ENCODE peak calls at places on chromosomes 2 and 18, in six cellular contexts. F is IMR-90, J is mesenchymal stem cell, E is H9, O is neuronal stem cell, I is H1. A is an unnamed sample.

GRCh38 chr2:54166121-54166773 is 50.8 kb downstream of the ACYP2 start:
- DNase-seq in F (peak), J (peak), E (no peak), O (no peak), I (no peak), A (no peak)

GRCh38 chr2:8298783-8299182 is 383.1 kb upstream of the ID2 start:
- DNase-seq in F (no peak), J (peak), E (no peak), O (no peak), I (no peak), A (peak)

GRCh38 chr2:48948400-48949110 is 193.0 kb upstream of the LHCGR start:
- DNase-seq in F (no peak), J (no peak), E (no peak), O (no peak), I (no peak), A (no peak)

GRCh38 chr2:125373293-125373692 is 1282.7 kb upstream of the GYPC start:
- DNase-seq in F (no peak), J (no peak), E (no peak), O (no peak), I (no peak), A (no peak)

GRCh38 chr2:125696573-125696972 is 959.4 kb upstream of the GYPC start:
- DNase-seq in F (no peak), J (peak), E (no peak), O (no peak), I (no peak), A (peak)

GRCh38 chr2:74894261-74895030 is 60.5 kb downstream of the HK2 start:
- DNase-seq in F (peak), J (peak), E (no peak), O (no peak), I (no peak), A (no peak)

GRCh38 chr18:2857491-2858063 is 10.8 kb downstream of the EMILIN2 start:
- DNase-seq in F (peak), J (peak), E (no peak), O (no peak), I (no peak), A (peak)

GRCh38 chr2:100767810-100768806 is 51.8 kb upstream of the NPAS2 start:
- DNase-seq in F (peak), J (no peak), E (no peak), O (no peak), I (no peak), A (no peak)

GRCh38 chr2:219362524-219363164 is 25.1 kb downstream of the DNPEP start:
- DNase-seq in F (peak), J (peak), E (no peak), O (no peak), I (no peak), A (peak)

GRCh38 chr18:32998285-32998684 is 225.5 kb upstream of the KLHL14 start:
- DNase-seq in F (no peak), J (no peak), E (no peak), O (no peak), I (no peak), A (no peak)

GRCh38 chr2:9679218-9679617 is 48.4 kb upstream of the YWHAQ start:
- DNase-seq in F (no peak), J (no peak), E (no peak), O (no peak), I (no peak), A (peak)

GRCh38 chr2:197497301-197497700 is 2.3 kb downstream of the HSPD1 start:
- DNase-seq in F (no peak), J (no peak), E (no peak), O (no peak), I (no peak), A (peak)

GRCh38 chr2:159090514-159091201 is 122.2 kb downstream of the TANC1 start:
- DNase-seq in F (peak), J (peak), E (no peak), O (no peak), I (no peak), A (no peak)

GRCh38 chr2:106581755-106582430 is 94.7 kb downstream of the CD8B2 start:
- DNase-seq in F (peak), J (peak), E (peak), O (no peak), I (no peak), A (peak)

GRCh38 chr18:78927156-78927555 is 52.5 kb upstream of the SALL3 start:
- DNase-seq in F (no peak), J (no peak), E (no peak), O (no peak), I (no peak), A (no peak)

GRCh38 chr2:10141736-10142639 is 19.4 kb downstream of the RRM2 start:
- DNase-seq in F (no peak), J (no peak), E (peak), O (no peak), I (no peak), A (no peak)

GRCh38 chr2:55093381-55093780 is 43.1 kb upstream of the RTN4 start:
- DNase-seq in F (peak), J (peak), E (no peak), O (no peak), I (no peak), A (peak)

GRCh38 chr2:53787255-53787910 is 539 bp downstream of the ERLEC1 start:
- DNase-seq in F (peak), J (peak), E (no peak), O (no peak), I (no peak), A (no peak)

GRCh38 chr2:145815933-145816332 is 1296.0 kb upstream of the ZEB2 start:
- DNase-seq in F (no peak), J (no peak), E (no peak), O (no peak), I (no peak), A (no peak)

GRCh38 chr2:191693778-191694177 is 15.8 kb downstream of the NABP1 start:
- DNase-seq in F (no peak), J (no peak), E (no peak), O (no peak), I (no peak), A (no peak)

GRCh38 chr2:26461601-26462023 is 16.3 kb downstream of the OTOF start:
- DNase-seq in F (no peak), J (no peak), E (peak), O (no peak), I (no peak), A (no peak)

GRCh38 chr2:170512271-170512670 is 202.9 kb upstream of the SP5 start:
- DNase-seq in F (no peak), J (no peak), E (no peak), O (no peak), I (no peak), A (no peak)

GRCh38 chr2:73227086-73227485 is 6.0 kb downstream of the PRADC1 start:
- DNase-seq in F (no peak), J (no peak), E (no peak), O (no peak), I (no peak), A (no peak)

GRCh38 chr2:26855516-26855915 is 7.6 kb downstream of the DPYSL5 start:
- DNase-seq in F (no peak), J (no peak), E (no peak), O (peak), I (no peak), A (no peak)

GRCh38 chr2:219125225-219125885 is 35.3 kb downstream of the NHEJ1 start:
- DNase-seq in F (peak), J (peak), E (no peak), O (no peak), I (no peak), A (peak)

GRCh38 chr2:41283079-41283765 is 764.6 kb upstream of the PKDCC start:
- DNase-seq in F (peak), J (peak), E (no peak), O (no peak), I (no peak), A (no peak)

GRCh38 chr18:63083555-63083954 is 236.0 kb downstream of the BCL2 start:
- DNase-seq in F (no peak), J (no peak), E (no peak), O (no peak), I (no peak), A (peak)

DNA sequence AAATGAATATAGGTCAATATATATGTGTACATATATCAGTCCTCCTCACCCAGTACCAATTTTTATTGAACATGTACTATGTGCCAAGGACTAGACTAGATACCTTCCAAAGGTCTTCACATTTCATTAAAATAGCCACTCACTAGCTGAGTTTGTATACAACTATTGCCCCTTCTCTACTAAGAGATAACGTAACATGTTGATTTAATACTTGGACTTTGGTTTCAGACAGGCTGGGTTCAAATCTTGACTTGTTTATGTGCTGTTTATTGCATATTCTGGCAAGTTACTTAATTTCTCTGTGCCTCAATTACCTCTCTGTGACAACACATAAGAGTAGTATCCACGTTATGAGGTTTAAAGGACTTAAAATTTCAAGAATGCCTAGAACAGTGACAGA is 184.5 kb downstream of the MTX2 start:
- DNase-seq in F (no peak), J (no peak), E (no peak), O (no peak), I (no peak), A (no peak)
- H2AFZ ChIP-seq in F (no peak), J (no peak), E (no peak), O (no peak), I (no peak), A (no peak)

GRCh38 chr2:70140978-70141753 is 49.7 kb downstream of the C2orf42 start:
- DNase-seq in F (peak), J (peak), E (peak), O (no peak), I (peak), A (peak)
- H2BK5ac ChIP-seq in F (peak), J (no peak), E (peak), O (no peak), I (peak), A (peak)

GRCh38 chr2:38440655-38441054 is 63.6 kb upstream of the ATL2 start:
- DNase-seq in F (no peak), J (no peak), E (no peak), O (no peak), I (no peak), A (no peak)

GRCh38 chr2:38444247-38444646 is 67.2 kb upstream of the ATL2 start:
- DNase-seq in F (peak), J (peak), E (peak), O (no peak), I (peak), A (no peak)

GRCh38 chr2:38439807-38440300 is 62.8 kb upstream of the ATL2 start:
- DNase-seq in F (no peak), J (no peak), E (no peak), O (no peak), I (no peak), A (no peak)

GRCh38 chr2:38441346-38441745 is 64.3 kb upstream of the ATL2 start:
- DNase-seq in F (no peak), J (no peak), E (no peak), O (no peak), I (no peak), A (no peak)

GRCh38 chr2:38443021-38443541 is 66.0 kb upstream of the ATL2 start:
- DNase-seq in F (no peak), J (peak), E (no peak), O (no peak), I (no peak), A (no peak)
- H2AFZ ChIP-seq in F (no peak), J (no peak), E (no peak), O (no peak), I (no peak), A (no peak)

GRCh38 chr2:229410312-229410711 is 139.2 kb upstream of the PID1 start:
- DNase-seq in F (no peak), J (no peak), E (no peak), O (no peak), I (no peak), A (no peak)
- H2BK5ac ChIP-seq in F (peak), J (no peak), E (no peak), O (no peak), I (peak), A (no peak)

DNA sequence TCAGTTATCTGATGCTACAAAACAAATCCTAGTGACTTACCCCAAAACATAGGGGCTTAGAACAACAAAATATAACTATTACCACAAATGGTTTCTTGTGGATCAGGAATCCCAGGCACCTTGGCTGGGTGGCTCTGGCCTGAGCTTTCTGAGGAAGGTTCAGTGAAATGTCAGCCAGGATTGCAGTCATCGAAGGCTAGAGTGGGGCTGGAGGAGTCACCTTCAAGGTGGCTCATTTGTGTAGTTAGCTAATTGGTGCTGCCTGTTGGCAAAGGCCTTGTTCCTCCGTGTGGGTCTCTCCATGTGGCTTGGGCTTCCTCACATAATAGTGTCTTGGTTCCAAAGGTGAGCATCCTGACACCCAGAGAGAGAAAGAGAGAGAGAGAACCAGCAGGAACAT is 57.4 kb downstream of the COPS8 start:
- DNase-seq in F (no peak), J (no peak), E (no peak), O (no peak), I (no peak), A (no peak)
- H2AFZ ChIP-seq in F (no peak), J (no peak), E (no peak), O (no peak), I (no peak), A (no peak)

A was measured in trophoblast cell.